ENCODE peak calls at places on chromosome 22, in eight cellular contexts. M is non-pigmented ciliary epithelial cell; B is NCI-H1092 treated with DMSO at 0.1 percent for 48 hours; Z is T-cell; P is hepatic stellate cell; Q is epithelial cell of esophagus; T is effector CD8-positive, alpha-beta T cell; D is kidney epithelial cell. G is an unnamed sample.

GRCh38 chr22:27223317-27224177 is 566.2 kb downstream of the MIAT start:
- DNase-seq in M (peak; percentile 92), B (no peak), Z (no peak), P (peak; percentile 70), Q (peak; percentile 19), T (no peak), D (peak; percentile 69), G (no peak)

GRCh38 chr22:50530280-50530856 is 556 bp upstream of the TYMP start:
- DNase-seq in M (no peak), B (no peak), Z (no peak), P (peak; percentile 76), Q (peak; percentile 85), T (no peak), D (no peak), G (peak; percentile 70)

GRCh38 chr22:30718938-30719337 is 24.3 kb downstream of the OSBP2 start:
- DNase-seq in M (no peak), B (no peak), Z (no peak), P (no peak), Q (no peak), T (no peak), D (no peak), G (no peak)

GRCh38 chr22:20015971-20016733 is 471 bp downstream of the ARVCF start:
- DNase-seq in M (no peak), B (no peak), Z (no peak), P (no peak), Q (no peak), T (no peak), D (no peak), G (peak; percentile 72)

GRCh38 chr22:24942301-24942700 is 4.2 kb downstream of the LHFPL7 start:
- DNase-seq in M (no peak), B (no peak), Z (no peak), P (no peak), Q (no peak), T (no peak), D (no peak), G (no peak)

GRCh38 chr22:40593460-40594273 is 42.9 kb downstream of the MRTFA start:
- DNase-seq in M (no peak), B (no peak), Z (no peak), P (no peak), Q (no peak), T (no peak), D (no peak), G (no peak)

GRCh38 chr22:17980013-17980510 is 44.3 kb downstream of the MICAL3 start:
- DNase-seq in M (no peak), B (no peak), Z (no peak), P (no peak), Q (no peak), T (no peak), D (no peak), G (no peak)

GRCh38 chr22:35797411-35797810 is 79.7 kb downstream of the APOL5 start:
- DNase-seq in M (no peak), B (no peak), Z (no peak), P (no peak), Q (no peak), T (no peak), D (no peak), G (no peak)

GRCh38 chr22:28882545-28882877 is 861 bp upstream of the ZNRF3 start:
- DNase-seq in M (no peak), B (no peak), Z (no peak), P (peak; percentile 14), Q (no peak), T (no peak), D (no peak), G (no peak)

GRCh38 chr22:23233746-23234408 is 53.6 kb downstream of the BCR start:
- DNase-seq in M (no peak), B (no peak), Z (no peak), P (no peak), Q (no peak), T (no peak), D (peak; percentile 55), G (no peak)

GRCh38 chr22:32531955-32532818 is 57.6 kb downstream of the FBXO7 start:
- DNase-seq in M (peak; percentile 28), B (peak; percentile 24), Z (no peak), P (peak; percentile 97), Q (peak; percentile 73), T (no peak), D (peak; percentile 28), G (no peak)

GRCh38 chr22:34623580-34623979 is 442.4 kb upstream of the ISX start:
- DNase-seq in M (no peak), B (no peak), Z (no peak), P (no peak), Q (no peak), T (no peak), D (no peak), G (no peak)

GRCh38 chr22:26922804-26923203 is 265.4 kb downstream of the MIAT start:
- DNase-seq in M (no peak), B (no peak), Z (no peak), P (no peak), Q (peak; percentile 9), T (no peak), D (no peak), G (no peak)

GRCh38 chr22:43570531-43571144 is 158.8 kb downstream of the MPPED1 start:
- DNase-seq in M (no peak), B (no peak), Z (no peak), P (no peak), Q (no peak), T (no peak), D (no peak), G (no peak)

GRCh38 chr22:27022256-27022655 is 364.9 kb downstream of the MIAT start:
- DNase-seq in M (no peak), B (no peak), Z (no peak), P (no peak), Q (peak; percentile 26), T (no peak), D (peak; percentile 18), G (no peak)

GRCh38 chr22:48952256-48953102 is 875.2 kb downstream of the BRD1 start:
- DNase-seq in M (no peak), B (no peak), Z (no peak), P (no peak), Q (no peak), T (no peak), D (no peak), G (no peak)

GRCh38 chr22:23431337-23432072 is 148.6 kb downstream of the IGLL1 start:
- DNase-seq in M (no peak), B (no peak), Z (no peak), P (no peak), Q (peak; percentile 9), T (no peak), D (no peak), G (no peak)

GRCh38 chr22:20438678-20439492 is 1.3 kb upstream of the SCARF2 start:
- DNase-seq in M (no peak), B (no peak), Z (peak; percentile 17), P (peak; percentile 85), Q (no peak), T (no peak), D (no peak), G (peak; percentile 55)

GRCh38 chr22:38432264-38432663 is 22.7 kb downstream of the KCNJ4 start:
- DNase-seq in M (no peak), B (no peak), Z (no peak), P (no peak), Q (no peak), T (no peak), D (no peak), G (no peak)

GRCh38 chr22:46051646-46052045 is 74.7 kb upstream of the WNT7B start:
- DNase-seq in M (no peak), B (no peak), Z (no peak), P (no peak), Q (no peak), T (no peak), D (no peak), G (no peak)

GRCh38 chr22:37589607-37590006 is 9.7 kb upstream of the LGALS2 start:
- DNase-seq in M (no peak), B (no peak), Z (no peak), P (no peak), Q (no peak), T (no peak), D (no peak), G (no peak)

GRCh38 chr22:29393019-29393608 is 4.7 kb upstream of the AP1B1 start:
- DNase-seq in M (no peak), B (no peak), Z (no peak), P (no peak), Q (no peak), T (no peak), D (no peak), G (no peak)

GRCh38 chr22:23119492-23120414 is 22.0 kb downstream of the RSPH14 start:
- DNase-seq in M (no peak), B (no peak), Z (peak; percentile 70), P (no peak), Q (no peak), T (peak; percentile 14), D (no peak), G (no peak)

GRCh38 chr22:41596776-41597634 is 7.4 kb upstream of the PMM1 start:
- DNase-seq in M (no peak), B (peak; percentile 48), Z (no peak), P (peak; percentile 69), Q (peak; percentile 73), T (no peak), D (no peak), G (peak; percentile 77)

GRCh38 chr22:50049299-50050195 is 8.6 kb downstream of the TTLL8 start:
- DNase-seq in M (no peak), B (no peak), Z (no peak), P (no peak), Q (no peak), T (no peak), D (no peak), G (no peak)

GRCh38 chr22:42994917-42995562 is 19.9 kb downstream of the PACSIN2 start:
- DNase-seq in M (no peak), B (no peak), Z (no peak), P (peak; percentile 81), Q (peak; percentile 96), T (no peak), D (peak; percentile 98), G (peak; percentile 79)

GRCh38 chr22:43310311-43310710 is 32.9 kb downstream of the SCUBE1 start:
- DNase-seq in M (no peak), B (no peak), Z (no peak), P (no peak), Q (no peak), T (no peak), D (no peak), G (no peak)